ENCODE peak calls at places on chromosomes 7 and 10, in four cellular contexts. One of them, this sample, is unnamed.

GRCh38 chr7:101391991-101392390 is 29.3 kb downstream of the COL26A1 start:
- DNase-seq in NAMALWA: no peak
- DNase-seq in OCI-M1: no peak
- DNase-seq in activated CD8-positive, alpha-beta memory T cell treated with anti-CD3 and anti-CD28 coated beads for 1 hour: no peak
- DNase-seq in this sample: no peak

GRCh38 chr10:86650151-86650550 is 4.2 kb upstream of the OPN4 start:
- DNase-seq in NAMALWA: no peak
- DNase-seq in OCI-M1: no peak
- DNase-seq in activated CD8-positive, alpha-beta memory T cell treated with anti-CD3 and anti-CD28 coated beads for 1 hour: no peak
- DNase-seq in this sample: no peak

GRCh38 chr7:25029075-25029474 is 49.1 kb upstream of the OSBPL3 start:
- DNase-seq in NAMALWA: no peak
- DNase-seq in OCI-M1: no peak
- DNase-seq in activated CD8-positive, alpha-beta memory T cell treated with anti-CD3 and anti-CD28 coated beads for 1 hour: no peak
- DNase-seq in this sample: no peak

GRCh38 chr10:49115015-49115795 is at the start of gene VSTM4:
- DNase-seq in NAMALWA: no peak
- DNase-seq in OCI-M1: no peak
- DNase-seq in activated CD8-positive, alpha-beta memory T cell treated with anti-CD3 and anti-CD28 coated beads for 1 hour: no peak
- DNase-seq in this sample: no peak

GRCh38 chr7:47783456-47784240 is 164.6 kb downstream of the PKD1L1 start:
- DNase-seq in NAMALWA: no peak
- DNase-seq in OCI-M1: no peak
- DNase-seq in activated CD8-positive, alpha-beta memory T cell treated with anti-CD3 and anti-CD28 coated beads for 1 hour: no peak
- DNase-seq in this sample: no peak

GRCh38 chr10:96228408-96229019 is 42.9 kb downstream of the BLNK start:
- DNase-seq in NAMALWA: no peak
- DNase-seq in OCI-M1: no peak
- DNase-seq in activated CD8-positive, alpha-beta memory T cell treated with anti-CD3 and anti-CD28 coated beads for 1 hour: no peak
- DNase-seq in this sample: no peak

GRCh38 chr10:22475857-22476600 is 130.7 kb downstream of the SPAG6 start:
- DNase-seq in NAMALWA: peak; percentile 9
- DNase-seq in OCI-M1: no peak
- DNase-seq in activated CD8-positive, alpha-beta memory T cell treated with anti-CD3 and anti-CD28 coated beads for 1 hour: no peak
- DNase-seq in this sample: no peak

GRCh38 chr7:87152897-87153641 is 816 bp downstream of the DMTF1 start:
- DNase-seq in NAMALWA: peak; percentile 66
- DNase-seq in OCI-M1: peak; percentile 85
- DNase-seq in activated CD8-positive, alpha-beta memory T cell treated with anti-CD3 and anti-CD28 coated beads for 1 hour: no peak
- DNase-seq in this sample: no peak

GRCh38 chr7:73971701-73972341 is 56.2 kb upstream of the ELN start:
- DNase-seq in NAMALWA: no peak
- DNase-seq in OCI-M1: no peak
- DNase-seq in activated CD8-positive, alpha-beta memory T cell treated with anti-CD3 and anti-CD28 coated beads for 1 hour: no peak
- DNase-seq in this sample: no peak

GRCh38 chr10:66941491-66941890 is 15.7 kb downstream of the LRRTM3 start:
- DNase-seq in NAMALWA: no peak
- DNase-seq in OCI-M1: no peak
- DNase-seq in activated CD8-positive, alpha-beta memory T cell treated with anti-CD3 and anti-CD28 coated beads for 1 hour: no peak
- DNase-seq in this sample: no peak

GRCh38 chr7:101557978-101558741 is 70.9 kb downstream of the MYL10 start:
- DNase-seq in NAMALWA: no peak
- DNase-seq in OCI-M1: no peak
- DNase-seq in activated CD8-positive, alpha-beta memory T cell treated with anti-CD3 and anti-CD28 coated beads for 1 hour: no peak
- DNase-seq in this sample: no peak

GRCh38 chr10:99930731-99931550 is 78.8 kb downstream of the DNMBP start:
- DNase-seq in NAMALWA: no peak
- DNase-seq in OCI-M1: no peak
- DNase-seq in activated CD8-positive, alpha-beta memory T cell treated with anti-CD3 and anti-CD28 coated beads for 1 hour: no peak
- DNase-seq in this sample: no peak

GRCh38 chr10:94617389-94617944 is 66.1 kb upstream of the CYP2C18 start:
- DNase-seq in NAMALWA: no peak
- DNase-seq in OCI-M1: no peak
- DNase-seq in activated CD8-positive, alpha-beta memory T cell treated with anti-CD3 and anti-CD28 coated beads for 1 hour: no peak
- DNase-seq in this sample: no peak

GRCh38 chr10:63415635-63416244 is 50.0 kb downstream of the JMJD1C start:
- DNase-seq in NAMALWA: no peak
- DNase-seq in OCI-M1: no peak
- DNase-seq in activated CD8-positive, alpha-beta memory T cell treated with anti-CD3 and anti-CD28 coated beads for 1 hour: no peak
- DNase-seq in this sample: no peak

GRCh38 chr10:112294169-112294568 is 11.0 kb downstream of the TECTB start:
- DNase-seq in NAMALWA: no peak
- DNase-seq in OCI-M1: no peak
- DNase-seq in activated CD8-positive, alpha-beta memory T cell treated with anti-CD3 and anti-CD28 coated beads for 1 hour: no peak
- DNase-seq in this sample: no peak

This sample was measured in esophagus squamous epithelium.